ENCODE peak calls at places on chromosomes 13 and 19, in six cellular contexts. B is cardiac fibroblast; X is ascending aorta; H is fibroblast of the aortic adventitia; R is choroid plexus epithelial cell; J is CD4-positive, alpha-beta T cell. K is an unnamed sample.

GRCh38 chr13:32045963-32046785 is 14.6 kb downstream of the FRY start:
- DNase-seq in B (peak), X (no peak), H (peak), R (peak), J (no peak), K (peak)

GRCh38 chr13:20702945-20703784 is at the start of gene IL17D:
- DNase-seq in B (no peak), X (no peak), H (no peak), R (no peak), J (peak), K (no peak)

GRCh38 chr13:67619346-67619745 is 389.2 kb upstream of the PCDH9 start:
- DNase-seq in B (no peak), X (no peak), H (no peak), R (peak), J (no peak), K (peak)

GRCh38 chr13:50812242-50812641 is 31.2 kb downstream of the DLEU7 start:
- DNase-seq in B (no peak), X (no peak), H (no peak), R (no peak), J (no peak), K (no peak)

GRCh38 chr13:112791662-112792440 is 102.0 kb downstream of the ATP11A start:
- DNase-seq in B (no peak), X (peak), H (no peak), R (no peak), J (peak), K (no peak)

GRCh38 chr19:42178791-42179500 is 38.5 kb downstream of the DEDD2 start:
- DNase-seq in B (no peak), X (no peak), H (no peak), R (no peak), J (no peak), K (no peak)

GRCh38 chr19:21491161-21491560 is 14.2 kb upstream of the ZNF429 start:
- DNase-seq in B (no peak), X (no peak), H (no peak), R (peak), J (no peak), K (no peak)

GRCh38 chr19:35062942-35063341 is 21.4 kb downstream of the HPN start:
- DNase-seq in B (no peak), X (no peak), H (no peak), R (no peak), J (no peak), K (no peak)

GRCh38 chr19:53977991-53978731 is 13.3 kb upstream of the CACNG6 start:
- DNase-seq in B (peak), X (peak), H (peak), R (peak), J (no peak), K (no peak)

GRCh38 chr13:46575843-46576242 is 22.9 kb downstream of the LRCH1 start:
- DNase-seq in B (peak), X (peak), H (peak), R (peak), J (no peak), K (peak)

DNA sequence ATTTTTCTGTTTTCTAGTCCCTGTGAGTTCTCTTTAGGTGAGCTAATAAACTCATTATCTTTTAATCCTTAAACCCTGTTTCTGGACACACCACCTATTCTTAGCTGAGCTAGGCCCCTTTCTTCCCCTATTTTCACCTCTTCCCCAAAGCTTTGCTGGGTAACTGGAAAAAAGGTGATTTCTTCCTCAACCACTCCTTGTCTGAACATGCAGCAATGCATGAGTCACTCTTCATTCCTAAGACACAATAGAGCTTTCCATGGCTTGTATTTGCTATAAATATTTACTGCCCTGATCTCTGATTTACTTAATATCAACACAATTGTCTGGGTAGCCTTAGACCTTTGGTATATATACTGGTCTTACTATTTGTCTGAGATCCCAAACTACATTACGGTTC is 370.9 kb downstream of the KLF5 start:
- DNase-seq in B (peak), X (no peak), H (peak), R (peak), J (no peak), K (peak)
- TF ChIP-seq CTCF in B (no peak), X (no peak), H (no peak), R (no peak), J (no peak), K (no peak)

GRCh38 chr13:37344051-37344450 is 238.6 kb upstream of the CSNK1A1L start:
- DNase-seq in B (no peak), X (no peak), H (no peak), R (no peak), J (no peak), K (no peak)
- TF ChIP-seq CTCF in B (no peak), X (no peak), H (no peak), R (no peak), J (no peak), K (no peak)

GRCh38 chr13:111099292-111099691 is 15.8 kb upstream of the ARHGEF7 start:
- DNase-seq in B (no peak), X (no peak), H (no peak), R (peak), J (no peak), K (peak)
- TF ChIP-seq CTCF in B (no peak), X (no peak), H (no peak), R (peak), J (no peak), K (no peak)

DNA sequence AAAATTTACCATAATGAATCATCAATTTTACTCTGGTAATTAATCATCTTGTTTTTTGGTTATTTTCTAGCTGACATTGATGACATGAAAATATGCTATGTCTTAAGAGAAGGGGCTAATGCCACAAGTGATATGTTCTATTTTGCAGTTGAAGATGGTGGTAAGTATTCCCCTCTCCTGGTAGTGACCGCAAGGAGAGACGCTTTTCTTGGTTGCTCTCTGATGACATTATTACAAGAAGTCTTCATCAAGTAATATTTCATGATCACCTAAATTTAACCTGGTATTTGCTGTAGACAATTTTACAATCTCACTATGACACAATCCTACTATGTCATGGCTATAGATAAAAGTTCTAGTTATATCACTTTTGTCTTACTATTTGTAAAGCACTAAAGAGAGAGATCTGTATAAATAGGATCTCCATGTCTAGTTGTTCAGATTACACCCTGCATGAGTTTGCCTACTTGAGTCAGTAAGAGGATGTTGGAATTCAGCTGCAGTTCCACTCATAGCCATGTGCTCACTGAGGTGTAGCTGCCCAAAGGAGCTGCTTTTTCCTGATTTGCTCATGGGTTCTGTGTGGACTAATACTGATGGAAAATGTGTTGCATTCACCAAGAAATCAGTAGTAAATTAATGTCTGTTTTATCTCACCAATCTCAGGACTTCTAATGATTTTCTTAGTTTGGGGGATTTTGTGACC is 10.9 kb downstream of the FREM2 start:
- DNase-seq in B (no peak), X (no peak), H (no peak), R (peak), J (no peak), K (peak)
- TF ChIP-seq CTCF in B (no peak), X (no peak), H (no peak), R (no peak), J (no peak), K (no peak)